ENCODE peak calls at places on chromosomes 3 and 15, in nine cellular contexts. O, X, I, P, C, L, A, M and Z are unnamed samples.

GRCh38 chr3:195467641-195468390 is 25.0 kb upstream of the ACAP2 start:
- DNase-seq in O (no peak), X (no peak), I (no peak), P (peak; percentile 55), C (no peak), L (peak; percentile 88), A (peak; percentile 82), M (no peak), Z (no peak)

GRCh38 chr15:31477851-31478250 is 151.2 kb downstream of the KLF13 start:
- DNase-seq in O (no peak), X (no peak), I (no peak), P (no peak), C (no peak), L (no peak), A (no peak), M (no peak), Z (no peak)

GRCh38 chr15:69576035-69576526 is 123.5 kb downstream of the RPLP1 start:
- DNase-seq in O (peak; percentile 68), X (peak; percentile 86), I (peak; percentile 25), P (no peak), C (no peak), L (no peak), A (peak; percentile 65), M (peak; percentile 46), Z (no peak)

GRCh38 chr3:52297242-52298146 is 9.9 kb downstream of the GLYCTK start:
- DNase-seq in O (no peak), X (no peak), I (no peak), P (no peak), C (no peak), L (no peak), A (no peak), M (no peak), Z (peak; percentile 22)

GRCh38 chr15:72231066-72231846 is at the start of gene PKM:
- DNase-seq in O (peak; percentile 100), X (peak; percentile 98), I (peak; percentile 72), P (peak; percentile 87), C (peak; percentile 94), L (peak; percentile 99), A (peak; percentile 95), M (peak; percentile 98), Z (peak; percentile 90)

GRCh38 chr3:110344897-110345767 is 726.5 kb upstream of the NECTIN3 start:
- DNase-seq in O (peak; percentile 91), X (no peak), I (no peak), P (no peak), C (no peak), L (no peak), A (peak; percentile 8), M (no peak), Z (no peak)

GRCh38 chr3:114450008-114450596 is 156.3 kb downstream of the TIGIT start:
- DNase-seq in O (no peak), X (no peak), I (no peak), P (no peak), C (no peak), L (no peak), A (peak; percentile 61), M (no peak), Z (no peak)

GRCh38 chr15:97143847-97144711 is 813.6 kb downstream of the NR2F2 start:
- DNase-seq in O (no peak), X (no peak), I (no peak), P (no peak), C (no peak), L (no peak), A (no peak), M (no peak), Z (no peak)

GRCh38 chr3:12178091-12178820 is 19.5 kb upstream of the TIMP4 start:
- DNase-seq in O (no peak), X (peak; percentile 78), I (no peak), P (no peak), C (no peak), L (peak; percentile 67), A (peak; percentile 70), M (no peak), Z (no peak)